ENCODE peak calls at places on chromosomes 4 and X, in six cellular contexts. R is GM13977, H is brain microvascular endothelial cell, U is H9, O is glutamatergic neuron, K is tibial nerve. Z is an unnamed sample.

GRCh38 chr4:152094851-152095700 is 334.3 kb upstream of the GATB start:
- DNase-seq in O (no peak), K (no peak), H (peak), U (no peak), R (no peak), Z (peak)

GRCh38 chr4:73189274-73189810 is 69.3 kb downstream of the ANKRD17 start:
- DNase-seq in U (no peak), K (no peak), O (no peak), R (no peak), H (peak), Z (no peak)

GRCh38 chr4:25012671-25013070 is 18.1 kb downstream of the LGI2 start:
- DNase-seq in H (no peak), O (no peak), U (no peak), R (no peak), K (no peak), Z (no peak)

GRCh38 chr4:121875663-121876062 is 5.4 kb upstream of the BBS7 start:
- DNase-seq in O (no peak), U (no peak), H (no peak), R (no peak), K (no peak), Z (no peak)

GRCh38 chr4:76545161-76545884 is 110.3 kb downstream of the SHROOM3 start:
- DNase-seq in R (no peak), U (no peak), O (no peak), H (no peak), K (no peak), Z (no peak)

GRCh38 chr4:48604527-48604926 is 114.5 kb downstream of the ZAR1 start:
- DNase-seq in O (no peak), K (no peak), H (no peak), R (no peak), U (no peak), Z (no peak)

GRCh38 chrX:107827852-107828251 is 2.2 kb downstream of the MID2 start:
- DNase-seq in U (no peak), H (no peak), K (no peak), O (no peak), R (no peak), Z (no peak)

GRCh38 chr4:184265566-184266351 is 48.1 kb upstream of the ENPP6 start:
- DNase-seq in H (peak), K (no peak), U (no peak), R (no peak), O (no peak), Z (no peak)

GRCh38 chrX:9899640-9900075 is 67.5 kb upstream of the CLDN34 start:
- DNase-seq in K (no peak), U (no peak), R (peak), O (no peak), H (peak), Z (peak)

GRCh38 chr4:1255151-1255550 is 6.2 kb upstream of the CTBP1 start:
- DNase-seq in U (no peak), R (no peak), H (no peak), K (no peak), O (no peak), Z (no peak)

GRCh38 chr4:76028242-76028859 is 5.1 kb upstream of the CXCL10 start:
- DNase-seq in O (no peak), R (no peak), K (no peak), U (no peak), H (no peak), Z (no peak)

GRCh38 chr4:138405934-138406567 is 163.9 kb upstream of the SLC7A11 start:
- DNase-seq in R (peak), H (peak), U (no peak), K (no peak), O (no peak), Z (peak)

GRCh38 chr4:18578307-18578706 is 556.8 kb upstream of the LCORL start:
- DNase-seq in H (no peak), O (no peak), U (no peak), R (no peak), K (no peak), Z (no peak)

GRCh38 chrX:30343206-30343605 is 34.0 kb upstream of the NR0B1 start:
- DNase-seq in R (no peak), O (no peak), U (peak), K (no peak), H (no peak), Z (no peak)

GRCh38 chrX:115898382-115899001 is 272.1 kb upstream of the AGTR2 start:
- DNase-seq in R (peak), O (peak), U (peak), K (no peak), H (no peak), Z (no peak)

GRCh38 chr4:75845992-75846391 is 56.3 kb downstream of the PPEF2 start:
- DNase-seq in U (no peak), O (no peak), K (no peak), H (no peak), R (no peak), Z (no peak)

GRCh38 chr4:152102184-152103000 is 341.6 kb upstream of the GATB start:
- DNase-seq in H (no peak), R (no peak), O (no peak), K (no peak), U (no peak), Z (peak)

GRCh38 chrX:39859991-39860861 is 237.5 kb downstream of the BCOR start:
- DNase-seq in U (peak), H (peak), O (peak), R (peak), K (no peak), Z (peak)

GRCh38 chrX:74535211-74535621 is 79.2 kb downstream of the RLIM start:
- DNase-seq in U (peak), R (peak), O (no peak), H (peak), K (peak), Z (no peak)

GRCh38 chr4:127400736-127401346 is 231.9 kb upstream of the INTU start:
- DNase-seq in O (peak), U (peak), H (peak), K (peak), R (peak), Z (peak)

GRCh38 chr4:8589831-8590545 is 2.6 kb upstream of the CPZ start:
- DNase-seq in K (no peak), U (no peak), H (no peak), R (no peak), O (peak), Z (no peak)

GRCh38 chr4:40254961-40255721 is 58.3 kb downstream of the RHOH start:
- DNase-seq in K (no peak), U (no peak), R (no peak), H (peak), O (no peak), Z (no peak)

GRCh38 chr4:168848977-168849687 is 160.9 kb downstream of the CBR4 start:
- DNase-seq in U (no peak), K (no peak), R (no peak), H (peak), O (no peak), Z (no peak)

GRCh38 chr4:139599594-139600374 is 43.8 kb upstream of the SETD7 start:
- DNase-seq in R (no peak), H (peak), U (no peak), O (no peak), K (no peak), Z (no peak)

GRCh38 chr4:797066-797465 is 28.9 kb downstream of the CPLX1 start:
- DNase-seq in H (no peak), K (no peak), U (no peak), O (no peak), R (no peak), Z (no peak)

GRCh38 chr4:164937576-164938270 is 39.7 kb downstream of the TRIM61 start:
- DNase-seq in R (no peak), O (no peak), H (peak), K (peak), U (peak), Z (no peak)

DNA sequence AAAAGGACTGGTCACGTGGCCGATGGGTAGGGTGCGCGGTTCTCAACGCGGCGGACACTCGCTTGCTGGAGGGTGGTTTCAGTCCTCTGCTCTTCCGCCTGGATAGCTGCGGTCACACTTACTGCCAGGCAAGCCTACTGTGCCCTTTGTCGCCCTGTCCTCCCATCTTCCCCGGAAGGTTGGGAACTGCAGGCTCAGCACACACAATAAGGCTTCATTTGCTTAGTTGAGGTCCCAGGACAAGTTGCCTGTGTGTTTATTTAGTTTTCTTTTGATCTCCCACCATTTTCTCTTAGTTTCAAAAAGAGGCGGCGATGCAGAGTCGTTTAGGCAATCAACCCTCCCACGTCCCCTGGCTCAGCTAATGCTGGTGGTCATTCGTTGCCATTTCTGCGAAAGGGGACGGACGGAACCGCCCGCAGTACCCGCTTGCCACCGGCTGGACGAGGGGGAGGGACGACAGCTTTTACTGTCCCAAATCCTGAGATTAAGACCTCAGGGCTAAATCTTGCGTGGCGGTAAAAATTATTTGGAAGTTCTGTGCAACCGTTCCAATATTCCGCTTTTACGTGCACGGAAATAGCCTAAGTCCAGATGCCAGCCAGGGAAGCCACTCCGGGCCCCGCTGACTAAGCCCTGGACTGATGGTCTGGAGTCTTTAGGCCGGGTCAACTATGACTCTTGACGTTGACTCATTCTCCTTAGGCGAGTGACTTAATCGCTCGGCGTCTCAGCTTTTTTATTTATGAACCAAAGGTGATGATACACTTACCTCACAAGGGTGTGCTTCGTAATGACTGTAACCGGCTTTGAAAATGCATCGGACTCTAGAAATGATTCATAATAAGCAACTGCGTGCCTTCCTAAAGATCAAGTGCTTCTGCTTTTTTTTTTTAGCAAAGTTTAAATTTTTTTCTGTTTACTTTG is 671 bp upstream of the EIF4E start:
- DNase-seq in H (peak), R (peak), U (no peak), O (peak), K (peak), Z (peak)
- TF ChIP-seq CTCF in H (peak), R (no peak), U (no peak), O (no peak), K (no peak), Z (no peak)

DNA sequence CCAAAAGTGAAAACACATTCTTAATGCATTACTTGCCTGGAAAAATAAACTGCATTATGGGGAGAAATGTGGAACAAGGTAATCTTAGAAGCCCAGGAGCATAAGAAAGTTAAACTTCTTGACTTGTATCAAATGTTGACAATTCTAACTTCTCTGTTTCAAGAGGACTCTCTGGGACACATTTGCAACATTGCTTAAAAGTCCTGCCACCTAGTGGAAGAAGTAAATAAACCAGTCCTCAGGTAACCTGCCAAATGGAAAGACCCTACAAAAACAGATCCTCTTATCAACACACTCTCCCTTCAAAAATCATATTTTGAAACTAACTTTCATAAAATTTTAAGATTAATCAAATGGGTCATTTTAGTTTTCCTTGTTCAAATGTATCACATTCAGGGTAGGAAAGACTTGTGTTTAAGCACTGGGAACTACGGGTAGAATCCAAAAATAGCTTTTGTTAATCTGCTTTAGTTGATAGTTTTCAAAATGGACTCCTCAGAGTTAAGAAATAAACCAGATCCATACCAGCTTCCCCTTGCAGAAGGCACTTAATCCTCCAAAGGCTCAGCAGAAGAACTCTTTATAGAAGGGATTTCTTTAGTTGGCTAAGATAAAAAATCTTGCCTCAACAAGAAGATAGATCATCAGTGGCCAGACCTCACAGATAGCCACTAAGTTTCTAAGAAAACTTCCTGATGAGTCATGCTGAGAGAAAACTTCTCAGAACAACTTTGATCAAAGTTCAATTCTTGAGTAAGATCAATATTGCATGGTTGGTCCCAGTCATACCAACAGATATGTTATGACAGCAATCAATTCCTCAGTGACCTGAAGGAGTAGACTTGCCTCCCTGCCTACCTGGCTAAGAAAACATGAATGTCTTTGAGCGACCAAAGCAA is 141.7 kb downstream of the HHIP start:
- DNase-seq in R (peak), U (no peak), O (no peak), H (peak), K (no peak), Z (peak)
- TF ChIP-seq CTCF in R (peak), U (peak), O (peak), H (peak), K (peak), Z (peak)

GRCh38 chr4:124943938-124944337 is 231.4 kb upstream of the ANKRD50 start:
- DNase-seq in R (no peak), K (no peak), U (no peak), O (no peak), H (no peak), Z (no peak)
- TF ChIP-seq CTCF in R (peak), K (no peak), U (no peak), O (peak), H (no peak), Z (no peak)

GRCh38 chrX:56786889-56787733 is 58.1 kb downstream of the NBDY start:
- DNase-seq in K (no peak), U (no peak), R (no peak), O (no peak), H (no peak), Z (no peak)

GRCh38 chrX:56789518-56790070 is 60.6 kb downstream of the NBDY start:
- DNase-seq in H (no peak), K (no peak), O (no peak), R (no peak), U (no peak), Z (no peak)

GRCh38 chrX:56788229-56788628 is 59.2 kb downstream of the NBDY start:
- DNase-seq in H (no peak), K (no peak), R (no peak), O (no peak), U (no peak), Z (no peak)

GRCh38 chrX:56787734-56788152 is 58.7 kb downstream of the NBDY start:
- DNase-seq in H (no peak), U (no peak), K (no peak), O (no peak), R (no peak), Z (no peak)

DNA sequence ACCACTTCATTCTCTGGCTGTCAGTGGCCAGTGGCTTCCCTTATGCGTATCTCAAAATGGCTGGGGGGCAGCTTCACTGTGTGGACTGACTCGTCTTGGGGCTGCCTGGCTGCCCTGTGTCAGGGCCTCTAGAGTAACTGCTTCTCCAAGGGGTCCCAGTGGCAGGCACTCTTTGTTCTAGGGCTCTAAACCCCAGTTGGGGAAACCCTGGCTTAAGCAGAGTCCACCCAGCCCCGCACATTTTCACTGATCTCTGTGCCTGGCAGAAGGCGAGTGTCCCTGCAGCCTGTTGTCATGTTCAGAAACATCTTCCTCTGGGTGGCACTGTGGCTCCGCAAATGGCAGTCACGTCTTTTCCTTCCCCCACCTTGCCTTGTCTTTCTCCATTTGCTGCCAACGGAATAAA is 59.7 kb downstream of the NBDY start:
- DNase-seq in U (no peak), O (no peak), R (peak), H (no peak), K (peak), Z (no peak)
- TF ChIP-seq CTCF in U (no peak), O (no peak), R (peak), H (no peak), K (peak), Z (no peak)

Z was measured in AG04450.